ENCODE peak calls at places on chromosomes 5 and 9, in five cellular contexts. One of them, this sample, is unnamed.

GRCh38 chr5:149325894-149326293 is 19.4 kb upstream of the GRPEL2 start:
- DNase-seq in K562: no peak
- DNase-seq in WTC11: no peak
- DNase-seq in HepG2: no peak
- DNase-seq in A549: no peak
- DNase-seq in this sample: no peak

GRCh38 chr5:36369092-36369737 is 67.5 kb upstream of the RANBP3L start:
- DNase-seq in WTC11: no peak
- DNase-seq in HepG2: no peak
- DNase-seq in A549: no peak
- DNase-seq in K562: no peak
- DNase-seq in this sample: no peak

GRCh38 chr5:137342764-137343163 is 156.4 kb downstream of the SPOCK1 start:
- DNase-seq in HepG2: no peak
- DNase-seq in K562: no peak
- DNase-seq in A549: no peak
- DNase-seq in WTC11: no peak
- DNase-seq in this sample: no peak

GRCh38 chr5:107455111-107455544 is 215.6 kb downstream of the EFNA5 start:
- DNase-seq in HepG2: no peak
- DNase-seq in WTC11: no peak
- DNase-seq in K562: no peak
- DNase-seq in A549: no peak
- DNase-seq in this sample: no peak

GRCh38 chr5:179023528-179024189 is at the start of gene ZNF879:
- DNase-seq in HepG2: peak; percentile 80
- DNase-seq in K562: peak; percentile 73
- DNase-seq in A549: peak; percentile 95
- DNase-seq in WTC11: peak; percentile 96
- DNase-seq in this sample: no peak

GRCh38 chr5:19713740-19714139 is 274.3 kb downstream of the CDH18 start:
- DNase-seq in A549: no peak
- DNase-seq in HepG2: no peak
- DNase-seq in WTC11: no peak
- DNase-seq in K562: no peak
- DNase-seq in this sample: no peak

GRCh38 chr5:119746984-119747383 is 117.6 kb downstream of the FAM170A start:
- DNase-seq in WTC11: no peak
- DNase-seq in HepG2: no peak
- DNase-seq in A549: no peak
- DNase-seq in K562: no peak
- DNase-seq in this sample: no peak

GRCh38 chr5:96226941-96227552 is 206.0 kb downstream of the PCSK1 start:
- DNase-seq in HepG2: no peak
- DNase-seq in K562: no peak
- DNase-seq in A549: peak; percentile 19
- DNase-seq in WTC11: no peak
- DNase-seq in this sample: no peak

GRCh38 chr5:69414885-69415583 is at the start of gene MARVELD2:
- DNase-seq in HepG2: peak; percentile 81
- DNase-seq in K562: no peak
- DNase-seq in WTC11: peak; percentile 94
- DNase-seq in A549: peak; percentile 77
- DNase-seq in this sample: no peak

GRCh38 chr9:129549684-129550083 is 71.2 kb downstream of the C9orf50 start:
- DNase-seq in HepG2: no peak
- DNase-seq in K562: no peak
- DNase-seq in A549: peak; percentile 67
- DNase-seq in WTC11: no peak
- DNase-seq in this sample: no peak

GRCh38 chr5:157912621-157913325 is 53.8 kb upstream of the CLINT1 start:
- DNase-seq in K562: no peak
- DNase-seq in A549: no peak
- DNase-seq in HepG2: no peak
- DNase-seq in WTC11: no peak
- DNase-seq in this sample: peak; percentile 43

GRCh38 chr9:70868661-70869652 is 252.5 kb downstream of the TRPM3 start:
- DNase-seq in WTC11: no peak
- DNase-seq in HepG2: no peak
- DNase-seq in A549: no peak
- DNase-seq in K562: no peak
- DNase-seq in this sample: no peak

GRCh38 chr5:84248013-84248412 is 136.7 kb downstream of the EDIL3 start:
- DNase-seq in K562: no peak
- DNase-seq in HepG2: no peak
- DNase-seq in WTC11: no peak
- DNase-seq in A549: peak; percentile 42
- DNase-seq in this sample: no peak

GRCh38 chr9:124505901-124506346 is 1.3 kb downstream of the NR5A1 start:
- DNase-seq in K562: no peak
- DNase-seq in A549: no peak
- DNase-seq in WTC11: no peak
- DNase-seq in HepG2: no peak
- DNase-seq in this sample: no peak

GRCh38 chr5:68046445-68046844 is 169.1 kb upstream of the PIK3R1 start:
- DNase-seq in A549: peak; percentile 67
- DNase-seq in HepG2: peak; percentile 6
- DNase-seq in K562: no peak
- DNase-seq in WTC11: no peak
- DNase-seq in this sample: no peak

GRCh38 chr9:95819636-95820035 is 55.9 kb upstream of the ERCC6L2 start:
- DNase-seq in K562: no peak
- DNase-seq in WTC11: no peak
- DNase-seq in A549: no peak
- DNase-seq in HepG2: no peak
- DNase-seq in this sample: no peak

GRCh38 chr5:1390333-1390732 is 45.4 kb upstream of the CLPTM1L start:
- DNase-seq in A549: no peak
- DNase-seq in K562: no peak
- DNase-seq in HepG2: no peak
- DNase-seq in WTC11: no peak
- DNase-seq in this sample: no peak

GRCh38 chr9:16143310-16143709 is 590.5 kb downstream of the CCDC171 start:
- DNase-seq in K562: no peak
- DNase-seq in A549: no peak
- DNase-seq in WTC11: no peak
- DNase-seq in HepG2: no peak
- DNase-seq in this sample: no peak

GRCh38 chr9:1804128-1804865 is 210.8 kb upstream of the SMARCA2 start:
- DNase-seq in K562: no peak
- DNase-seq in WTC11: no peak
- DNase-seq in A549: no peak
- DNase-seq in HepG2: no peak
- DNase-seq in this sample: no peak

GRCh38 chr5:23631283-23632045 is 124.1 kb downstream of the PRDM9 start:
- DNase-seq in WTC11: no peak
- DNase-seq in K562: no peak
- DNase-seq in A549: peak; percentile 70
- DNase-seq in HepG2: no peak
- DNase-seq in this sample: no peak

GRCh38 chr5:73115399-73116051 is 4.8 kb upstream of the TMEM171 start:
- DNase-seq in K562: no peak
- DNase-seq in WTC11: no peak
- DNase-seq in HepG2: no peak
- DNase-seq in A549: peak; percentile 25
- DNase-seq in this sample: no peak

GRCh38 chr9:91492237-91492636 is 68.6 kb upstream of the NFIL3 start:
- DNase-seq in K562: no peak
- DNase-seq in WTC11: no peak
- DNase-seq in A549: no peak
- DNase-seq in HepG2: no peak
- DNase-seq in this sample: no peak

GRCh38 chr9:81570083-81570482 is 119.3 kb downstream of the TLE1 start:
- DNase-seq in HepG2: no peak
- DNase-seq in K562: no peak
- DNase-seq in WTC11: no peak
- DNase-seq in A549: no peak
- DNase-seq in this sample: no peak

GRCh38 chr5:78624992-78625391 is 23.6 kb downstream of the LHFPL2 start:
- DNase-seq in HepG2: no peak
- DNase-seq in A549: no peak
- DNase-seq in K562: no peak
- DNase-seq in WTC11: no peak
- DNase-seq in this sample: no peak

GRCh38 chr9:21801683-21802417 is 586 bp upstream of the MTAP start:
- DNase-seq in A549: peak; percentile 82
- DNase-seq in K562: no peak
- DNase-seq in WTC11: peak; percentile 78
- DNase-seq in HepG2: peak; percentile 62
- DNase-seq in this sample: no peak

GRCh38 chr5:169933624-169934023 is 46.7 kb downstream of the INSYN2B start:
- DNase-seq in A549: no peak
- DNase-seq in HepG2: no peak
- DNase-seq in WTC11: no peak
- DNase-seq in K562: no peak
- DNase-seq in this sample: no peak

GRCh38 chr5:151825445-151825844 is 53.7 kb downstream of the G3BP1 start:
- DNase-seq in K562: peak; percentile 57
- DNase-seq in HepG2: peak; percentile 64
- DNase-seq in A549: peak; percentile 56
- DNase-seq in WTC11: peak; percentile 64
- DNase-seq in this sample: peak; percentile 17

GRCh38 chr9:89892053-89892419 is 287.2 kb downstream of the GADD45G start:
- DNase-seq in WTC11: no peak
- DNase-seq in A549: no peak
- DNase-seq in K562: no peak
- DNase-seq in HepG2: no peak
- DNase-seq in this sample: no peak

GRCh38 chr5:167934561-167934971 is 356.9 kb upstream of the WWC1 start:
- DNase-seq in A549: no peak
- DNase-seq in K562: no peak
- DNase-seq in WTC11: no peak
- DNase-seq in HepG2: no peak
- DNase-seq in this sample: no peak

GRCh38 chr5:68047035-68047434 is 168.5 kb upstream of the PIK3R1 start:
- DNase-seq in HepG2: no peak
- DNase-seq in WTC11: no peak
- DNase-seq in A549: no peak
- DNase-seq in K562: no peak
- DNase-seq in this sample: no peak

GRCh38 chr5:82347213-82347947 is 69.2 kb upstream of the RPS23 start:
- DNase-seq in A549: no peak
- DNase-seq in WTC11: no peak
- DNase-seq in HepG2: no peak
- DNase-seq in K562: no peak
- DNase-seq in this sample: no peak
- TF ChIP-seq ESRRA in A549: no peak
- TF ChIP-seq ESRRA in WTC11: no peak
- TF ChIP-seq ESRRA in HepG2: no peak
- TF ChIP-seq ESRRA in K562: no peak
- TF ChIP-seq ESRRA in this sample: no peak

GRCh38 chr9:35706951-35707350 is 17.2 kb upstream of the TPM2 start:
- DNase-seq in K562: no peak
- DNase-seq in WTC11: no peak
- DNase-seq in HepG2: no peak
- DNase-seq in A549: no peak
- DNase-seq in this sample: no peak

GRCh38 chr9:35705836-35706430 is 16.2 kb upstream of the TPM2 start:
- DNase-seq in K562: no peak
- DNase-seq in HepG2: no peak
- DNase-seq in WTC11: no peak
- DNase-seq in A549: no peak
- DNase-seq in this sample: no peak

GRCh38 chr9:35700942-35701341 is 11.2 kb upstream of the TPM2 start:
- DNase-seq in HepG2: no peak
- DNase-seq in K562: no peak
- DNase-seq in WTC11: no peak
- DNase-seq in A549: no peak
- DNase-seq in this sample: no peak

GRCh38 chr9:35705372-35705771 is 15.6 kb upstream of the TPM2 start:
- DNase-seq in A549: no peak
- DNase-seq in HepG2: no peak
- DNase-seq in WTC11: no peak
- DNase-seq in K562: no peak
- DNase-seq in this sample: no peak

DNA sequence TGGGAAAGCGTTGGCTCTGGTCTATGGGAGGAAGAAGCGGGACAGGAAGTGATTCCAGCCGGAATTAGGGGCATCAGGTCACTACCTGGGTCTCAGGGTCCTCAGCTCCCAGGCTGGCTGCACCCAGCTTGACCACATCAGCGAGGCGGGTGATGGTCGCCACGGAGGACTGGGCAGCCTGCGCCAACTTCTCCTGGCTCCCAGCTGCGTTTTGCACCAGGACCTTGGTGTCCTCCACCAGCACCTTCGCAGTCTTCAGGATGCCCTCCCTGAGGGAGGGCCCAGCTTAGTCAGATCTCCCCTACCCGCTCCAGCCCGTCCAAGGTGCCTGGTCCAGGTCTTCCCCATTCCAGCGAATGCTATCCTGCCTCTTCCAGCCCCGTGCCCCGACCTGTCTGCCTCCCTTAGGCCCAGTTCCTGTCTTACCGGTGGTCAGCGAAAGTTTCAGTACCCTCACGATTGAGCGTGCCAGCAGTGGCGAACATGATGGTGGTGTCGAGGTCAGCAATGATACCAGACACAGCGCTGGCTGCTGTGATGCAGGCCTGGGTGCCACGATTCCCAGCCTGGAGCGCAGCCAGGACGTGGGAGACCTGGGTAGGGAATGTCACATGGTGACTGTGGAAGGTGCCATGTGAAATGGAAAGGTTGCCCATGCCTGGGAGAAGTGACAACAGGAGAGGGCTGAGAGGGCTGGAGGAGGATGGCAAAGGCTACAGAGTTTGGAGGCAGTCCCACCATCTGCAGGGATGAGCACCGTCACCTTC is 14.4 kb upstream of the TPM2 start:
- DNase-seq in HepG2: no peak
- DNase-seq in A549: no peak
- DNase-seq in K562: no peak
- DNase-seq in WTC11: no peak
- DNase-seq in this sample: no peak
- TF ChIP-seq ESRRA in HepG2: no peak
- TF ChIP-seq ESRRA in A549: no peak
- TF ChIP-seq ESRRA in K562: no peak
- TF ChIP-seq ESRRA in WTC11: no peak
- TF ChIP-seq ESRRA in this sample: no peak

DNA sequence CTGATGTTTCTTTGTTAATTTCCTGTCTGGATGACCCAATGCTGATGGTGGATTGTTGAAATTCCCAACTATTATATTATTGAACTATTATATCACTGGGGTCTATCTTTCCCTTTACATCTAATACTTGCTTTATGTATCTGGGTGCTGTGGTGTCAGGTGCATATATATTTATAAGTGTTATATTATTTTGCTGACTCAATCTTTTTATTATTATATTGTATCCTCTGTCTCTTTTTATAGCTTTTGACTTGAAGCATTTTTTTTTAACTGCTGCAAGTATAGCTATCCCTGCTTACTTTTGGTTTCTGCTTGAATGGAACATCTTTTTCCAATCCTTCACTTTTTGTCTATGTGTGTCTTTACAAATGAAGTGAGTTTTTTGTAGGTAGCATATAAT is 255.9 kb downstream of the RAB3C start:
- DNase-seq in WTC11: no peak
- DNase-seq in A549: no peak
- DNase-seq in K562: no peak
- DNase-seq in HepG2: no peak
- DNase-seq in this sample: no peak
- TF ChIP-seq ESRRA in WTC11: no peak
- TF ChIP-seq ESRRA in A549: no peak
- TF ChIP-seq ESRRA in K562: no peak
- TF ChIP-seq ESRRA in HepG2: no peak
- TF ChIP-seq ESRRA in this sample: no peak

GRCh38 chr5:132456553-132457361 is 33.8 kb downstream of the IRF1 start:
- DNase-seq in HepG2: no peak
- DNase-seq in A549: no peak
- DNase-seq in K562: no peak
- DNase-seq in WTC11: no peak
- DNase-seq in this sample: peak; percentile 73
- TF ChIP-seq ESRRA in HepG2: no peak
- TF ChIP-seq ESRRA in A549: no peak
- TF ChIP-seq ESRRA in K562: no peak
- TF ChIP-seq ESRRA in WTC11: no peak
- TF ChIP-seq ESRRA in this sample: no peak